ENCODE peak calls at places on chromosomes 5 and 9, in six cellular contexts. Z is A549, L is uterus, T is adrenal gland, R is upper lobe of left lung, E is K562. K is an unnamed sample.

GRCh38 chr5:179369530-179369884 is 24.2 kb upstream of the ADAMTS2 start:
- DNase-seq in Z (no peak), L (no peak), T (no peak), R (no peak), E (no peak), K (no peak)

GRCh38 chr9:27377811-27378345 is 80.9 kb upstream of the EQTN start:
- DNase-seq in Z (no peak), L (no peak), T (no peak), R (no peak), E (no peak), K (no peak)

GRCh38 chr9:14813336-14814020 is 90.9 kb upstream of the CER1 start:
- DNase-seq in Z (no peak), L (no peak), T (no peak), R (no peak), E (no peak), K (no peak)

GRCh38 chr5:146047396-146047795 is 58.0 kb downstream of the PLAC8L1 start:
- DNase-seq in Z (no peak), L (no peak), T (no peak), R (no peak), E (no peak), K (peak; percentile 38)

GRCh38 chr5:1642621-1643061 is 118.9 kb upstream of the LPCAT1 start:
- DNase-seq in Z (no peak), L (no peak), T (no peak), R (no peak), E (no peak), K (no peak)

GRCh38 chr5:132206782-132207181 is 20.9 kb downstream of the P4HA2 start:
- DNase-seq in Z (no peak), L (no peak), T (no peak), R (no peak), E (no peak), K (no peak)

GRCh38 chr5:119290161-119290569 is 65.7 kb upstream of the TNFAIP8 start:
- DNase-seq in Z (no peak), L (no peak), T (no peak), R (no peak), E (no peak), K (no peak)

GRCh38 chr5:34043099-34043876 is at the start of gene C1QTNF3:
- DNase-seq in Z (no peak), L (peak; percentile 68), T (no peak), R (no peak), E (no peak), K (no peak)

GRCh38 chr5:175382171-175382570 is 61.8 kb downstream of the DRD1 start:
- DNase-seq in Z (no peak), L (no peak), T (no peak), R (no peak), E (no peak), K (no peak)

GRCh38 chr5:69024241-69024651 is 69.6 kb upstream of the SLC30A5 start:
- DNase-seq in Z (peak; percentile 39), L (no peak), T (no peak), R (peak; percentile 26), E (peak; percentile 56), K (no peak)

GRCh38 chr9:29514336-29514735 is 1941.1 kb upstream of the C9orf72 start:
- DNase-seq in Z (no peak), L (no peak), T (no peak), R (no peak), E (no peak), K (no peak)

GRCh38 chr9:112535364-112535763 is 48.7 kb downstream of the KIAA1958 start:
- DNase-seq in Z (no peak), L (no peak), T (no peak), R (no peak), E (no peak), K (no peak)

GRCh38 chr5:179137001-179137642 is 76.9 kb downstream of the ZNF354C start:
- DNase-seq in Z (no peak), L (no peak), T (no peak), R (no peak), E (no peak), K (no peak)

GRCh38 chr5:135395451-135395850 is 3.6 kb downstream of the MACROH2A1 start:
- DNase-seq in Z (no peak), L (no peak), T (no peak), R (no peak), E (peak; percentile 63), K (no peak)

GRCh38 chr5:137316346-137316736 is 182.8 kb downstream of the SPOCK1 start:
- DNase-seq in Z (no peak), L (no peak), T (no peak), R (no peak), E (no peak), K (no peak)

GRCh38 chr5:123294544-123294943 is 128.7 kb downstream of the CEP120 start:
- DNase-seq in Z (no peak), L (no peak), T (no peak), R (no peak), E (no peak), K (no peak)

GRCh38 chr5:89313804-89314588 is 431.0 kb upstream of the MEF2C start:
- DNase-seq in Z (no peak), L (no peak), T (no peak), R (no peak), E (peak; percentile 15), K (peak; percentile 12)

GRCh38 chr5:101362067-101362466 is 459.0 kb upstream of the ST8SIA4 start:
- DNase-seq in Z (no peak), L (no peak), T (no peak), R (no peak), E (no peak), K (no peak)

GRCh38 chr9:113387560-113388230 is 10.9 kb upstream of the HDHD3 start:
- DNase-seq in Z (no peak), L (no peak), T (no peak), R (no peak), E (no peak), K (no peak)

GRCh38 chr9:14427419-14427818 is 113.5 kb upstream of the NFIB start:
- DNase-seq in Z (no peak), L (no peak), T (no peak), R (no peak), E (no peak), K (no peak)

GRCh38 chr5:139543423-139543991 is 17.6 kb upstream of the UBE2D2 start:
- DNase-seq in Z (no peak), L (no peak), T (peak; percentile 85), R (peak; percentile 80), E (peak; percentile 75), K (no peak)
- TF ChIP-seq POLR2A in Z (no peak), L (no peak), T (no peak), R (no peak), E (no peak), K (no peak)

DNA sequence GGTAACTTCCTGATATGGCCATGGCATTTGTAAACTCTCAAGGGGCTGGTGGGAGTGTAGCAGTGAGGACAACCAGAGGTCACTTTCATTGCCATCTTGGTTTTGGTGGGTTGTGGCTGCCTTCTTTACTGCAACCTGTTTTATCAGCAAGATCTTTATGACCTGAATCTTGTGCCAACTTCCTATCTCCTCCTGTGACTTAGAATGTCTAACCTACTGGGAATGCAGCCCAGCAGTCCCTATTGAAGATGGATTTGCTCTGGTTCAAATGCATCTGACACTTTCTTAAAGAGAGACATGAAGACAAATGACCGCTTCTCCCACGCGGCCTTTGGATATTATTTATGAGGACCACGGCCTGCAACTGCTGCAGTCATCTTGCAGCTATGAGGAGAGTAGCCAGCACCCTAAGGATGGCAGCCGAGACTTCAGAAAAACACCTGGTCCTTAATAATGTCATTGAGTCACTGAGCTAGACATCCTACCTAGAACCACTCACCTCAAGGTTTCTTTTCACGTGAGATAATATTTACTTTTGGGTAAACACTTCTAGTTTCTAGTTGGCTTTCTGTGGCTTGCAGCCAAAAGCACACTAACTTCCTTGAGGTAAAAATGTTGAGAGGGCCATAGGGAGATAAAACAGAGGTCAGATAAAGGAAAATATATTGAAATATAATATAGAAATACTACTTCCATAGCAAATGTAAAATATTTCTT is 28.2 kb downstream of the CETN3 start:
- DNase-seq in Z (no peak), L (no peak), T (no peak), R (peak; percentile 50), E (no peak), K (no peak)
- TF ChIP-seq POLR2A in Z (no peak), L (no peak), T (no peak), R (no peak), E (no peak), K (no peak)

GRCh38 chr9:124947727-124948391 is 7.0 kb upstream of the GOLGA1 start:
- DNase-seq in Z (no peak), L (no peak), T (no peak), R (no peak), E (no peak), K (no peak)
- TF ChIP-seq POLR2A in Z (no peak), L (no peak), T (no peak), R (no peak), E (no peak), K (no peak)

GRCh38 chr9:121350993-121351561 is 19.0 kb downstream of the STOM start:
- DNase-seq in Z (no peak), L (peak; percentile 76), T (peak; percentile 93), R (peak; percentile 79), E (peak; percentile 28), K (peak; percentile 46)
- TF ChIP-seq POLR2A in Z (no peak), L (peak; percentile 47), T (no peak), R (no peak), E (no peak), K (no peak)

DNA sequence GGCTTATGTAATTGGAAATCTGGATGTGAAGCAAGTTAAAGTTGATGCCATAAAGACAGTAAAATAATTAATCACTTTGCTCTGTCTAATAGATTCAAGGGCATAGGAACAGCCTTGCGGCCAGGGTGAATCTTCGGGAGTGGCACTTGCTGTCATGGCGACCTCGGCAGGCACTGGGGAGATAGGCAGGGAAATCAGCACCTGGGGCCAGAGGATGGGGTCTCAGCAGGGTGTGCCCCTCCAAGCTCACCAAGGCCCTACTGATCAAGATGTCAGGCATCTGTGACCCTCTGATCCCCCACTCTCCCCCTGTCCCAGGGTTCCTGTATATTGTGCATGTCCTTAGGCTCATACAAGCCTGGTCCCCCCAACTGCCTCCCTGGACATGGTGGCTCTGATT is 187.3 kb downstream of the MELK start:
- DNase-seq in Z (no peak), L (no peak), T (no peak), R (no peak), E (no peak), K (no peak)
- TF ChIP-seq POLR2A in Z (no peak), L (no peak), T (no peak), R (no peak), E (no peak), K (no peak)

GRCh38 chr5:92370032-92370431 is 986.9 kb upstream of the ARRDC3 start:
- DNase-seq in Z (no peak), L (no peak), T (no peak), R (no peak), E (no peak), K (no peak)

GRCh38 chr5:92369587-92369986 is 986.5 kb upstream of the ARRDC3 start:
- DNase-seq in Z (no peak), L (no peak), T (no peak), R (no peak), E (no peak), K (no peak)

DNA sequence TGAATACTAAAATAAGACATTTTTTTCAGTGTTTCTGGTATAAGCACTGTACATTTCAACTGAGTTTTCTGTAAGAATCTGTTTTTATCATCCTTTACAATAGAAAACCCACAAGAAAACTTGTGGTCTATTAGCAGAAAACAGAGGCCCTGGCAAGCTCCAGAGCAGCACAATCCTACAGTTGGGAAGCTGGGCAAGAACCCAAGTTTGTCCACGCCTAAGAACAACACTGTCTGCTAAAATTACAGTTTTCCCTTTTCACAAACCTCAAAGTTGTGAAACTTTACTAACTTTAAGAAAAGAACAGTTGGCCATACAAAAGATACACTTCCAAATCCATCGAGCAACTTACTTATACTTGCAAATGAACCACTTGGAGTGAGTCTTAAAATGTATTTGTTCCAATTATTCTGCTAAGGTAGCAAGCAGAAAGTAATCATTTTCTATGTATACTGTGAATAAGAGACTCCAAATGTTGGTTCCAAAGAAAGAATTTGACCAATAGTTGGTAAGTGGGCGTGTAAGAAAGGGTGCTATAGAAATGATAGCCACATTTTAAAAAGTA is 982.0 kb upstream of the ARRDC3 start:
- DNase-seq in Z (no peak), L (no peak), T (no peak), R (no peak), E (no peak), K (no peak)
- TF ChIP-seq POLR2A in Z (no peak), L (no peak), T (no peak), R (no peak), E (no peak), K (no peak)